ENCODE peak calls at places on chromosomes 12 and 14, in four cellular contexts. W, Q, N and H are unnamed samples.

GRCh38 chr12:89924191-89924590 is 215.6 kb upstream of the ATP2B1 start:
- DNase-seq in W (no peak), Q (no peak), N (no peak), H (no peak)

GRCh38 chr12:122385171-122386041 is 37.1 kb downstream of the CLIP1 start:
- DNase-seq in W (no peak), Q (no peak), N (no peak), H (no peak)

GRCh38 chr12:78802593-78802992 is 62.0 kb upstream of the SYT1 start:
- DNase-seq in W (peak), Q (peak), N (peak), H (peak)

GRCh38 chr12:111448831-111449790 is 43.4 kb downstream of the SH2B3 start:
- DNase-seq in W (no peak), Q (no peak), N (no peak), H (no peak)

GRCh38 chr12:100381379-100381778 is 24.5 kb downstream of the SLC17A8 start:
- DNase-seq in W (no peak), Q (no peak), N (no peak), H (no peak)

GRCh38 chr14:96583605-96584041 is 81.4 kb downstream of the PAPOLA start:
- DNase-seq in W (no peak), Q (no peak), N (no peak), H (no peak)

GRCh38 chr12:103441437-103442186 is 54.2 kb downstream of the C12orf42 start:
- DNase-seq in W (no peak), Q (no peak), N (no peak), H (no peak)

GRCh38 chr14:96268426-96269358 is 12.7 kb downstream of the BDKRB1 start:
- DNase-seq in W (peak), Q (peak), N (peak), H (peak)

GRCh38 chr12:28568083-28568482 is 377.8 kb downstream of the CCDC91 start:
- DNase-seq in W (peak), Q (peak), N (peak), H (peak)

GRCh38 chr12:1630081-1630826 is 1.2 kb downstream of the WNT5B start:
- DNase-seq in W (peak), Q (peak), N (no peak), H (no peak)

GRCh38 chr12:110010853-110011835 is 11.9 kb downstream of the ANKRD13A start:
- DNase-seq in W (no peak), Q (no peak), N (no peak), H (no peak)

GRCh38 chr12:3119745-3120660 is 42.8 kb downstream of the TSPAN9 start:
- DNase-seq in W (peak), Q (peak), N (peak), H (no peak)

GRCh38 chr12:3255071-3255470 is 177.9 kb downstream of the TSPAN9 start:
- DNase-seq in W (no peak), Q (no peak), N (no peak), H (no peak)

GRCh38 chr12:120368789-120369475 is at the start of gene MSI1:
- DNase-seq in W (no peak), Q (no peak), N (no peak), H (no peak)

GRCh38 chr14:89320381-89321000 is 96.5 kb downstream of the FOXN3 start:
- DNase-seq in W (peak), Q (no peak), N (no peak), H (no peak)

GRCh38 chr12:41288188-41288811 is 100.2 kb downstream of the PDZRN4 start:
- DNase-seq in W (no peak), Q (no peak), N (no peak), H (no peak)

GRCh38 chr14:32085182-32085844 is 8.2 kb downstream of the ARHGAP5 start:
- DNase-seq in W (no peak), Q (no peak), N (no peak), H (no peak)

GRCh38 chr12:12244341-12244740 is 22.5 kb downstream of the LRP6 start:
- DNase-seq in W (no peak), Q (no peak), N (no peak), H (no peak)

GRCh38 chr14:32366256-32366655 is 37.2 kb downstream of the AKAP6 start:
- DNase-seq in W (peak), Q (peak), N (no peak), H (peak)

GRCh38 chr14:72970058-72970630 is 43.9 kb downstream of the DCAF4 start:
- DNase-seq in W (no peak), Q (no peak), N (no peak), H (no peak)

GRCh38 chr12:121530600-121531355 is 50.0 kb downstream of the KDM2B start:
- DNase-seq in W (peak), Q (peak), N (no peak), H (peak)

GRCh38 chr12:103975368-103975767 is 9.7 kb downstream of the TDG start:
- DNase-seq in W (no peak), Q (no peak), N (no peak), H (no peak)

GRCh38 chr12:27331927-27332324 is 710 bp upstream of the BMAL2 start:
- DNase-seq in W (no peak), Q (no peak), N (no peak), H (no peak)

GRCh38 chr14:30295980-30296379 is 263.0 kb upstream of the G2E3 start:
- DNase-seq in W (no peak), Q (no peak), N (peak), H (no peak)

GRCh38 chr12:124388679-124389536 is 94.0 kb downstream of the RFLNA start:
- DNase-seq in W (peak), Q (peak), N (peak), H (peak)

GRCh38 chr12:1595026-1595561 is 713 bp upstream of the FBXL14 start:
- DNase-seq in W (no peak), Q (peak), N (no peak), H (no peak)

GRCh38 chr12:47268501-47269459 is 189.0 kb upstream of the AMIGO2 start:
- DNase-seq in W (no peak), Q (no peak), N (no peak), H (no peak)

GRCh38 chr12:68189766-68190700 is 30.5 kb upstream of the IFNG start:
- DNase-seq in W (peak), Q (peak), N (peak), H (peak)

GRCh38 chr14:72479471-72479931 is 414.4 kb downstream of the DPF3 start:
- DNase-seq in W (no peak), Q (no peak), N (no peak), H (no peak)

GRCh38 chr12:46515829-46516228 is 143.3 kb upstream of the SLC38A2 start:
- DNase-seq in W (no peak), Q (no peak), N (no peak), H (no peak)

GRCh38 chr12:131559517-131560516 is 151.1 kb upstream of the SFSWAP start:
- DNase-seq in W (no peak), Q (no peak), N (peak), H (no peak)

GRCh38 chr12:9787340-9787737 is 26.6 kb upstream of the CD69 start:
- DNase-seq in W (peak), Q (peak), N (no peak), H (peak)

GRCh38 chr14:77556946-77557345 is 58.3 kb upstream of the ISM2 start:
- DNase-seq in W (no peak), Q (no peak), N (no peak), H (no peak)

GRCh38 chr12:39606712-39607423 is 12.7 kb downstream of the ABCD2 start:
- DNase-seq in W (no peak), Q (no peak), N (no peak), H (no peak)

GRCh38 chr12:56521209-56521589 is 421 bp upstream of the RBMS2 start:
- DNase-seq in W (no peak), Q (no peak), N (no peak), H (no peak)

GRCh38 chr12:49911213-49911605 is 7.5 kb upstream of the FAIM2 start:
- DNase-seq in W (no peak), Q (no peak), N (no peak), H (no peak)